ENCODE peak calls at places on chromosome 2, in nine cellular contexts. One of them, this sample, is unnamed.

GRCh38 chr2:177523781-177524180 is 131.2 kb downstream of the AGPS start:
- DNase-seq in ureter: no peak
- DNase-seq in stimulated activated CD4-positive, alpha-beta T cell treated with anti-CD3 and anti-CD28 coated beads, Interleukin-2, amount 100 ng/mL, for 48 hours: no peak
- DNase-seq in left ventricle myocardium inferior: no peak
- DNase-seq in non-pigmented ciliary epithelial cell: no peak
- DNase-seq in WERI-Rb-1: no peak
- DNase-seq in cortex of kidney: no peak
- DNase-seq in right atrium auricular region: no peak
- DNase-seq in type B pancreatic cell: no peak
- DNase-seq in this sample: no peak

GRCh38 chr2:42949125-42949524 is 156.7 kb upstream of the HAAO start:
- DNase-seq in ureter: no peak
- DNase-seq in stimulated activated CD4-positive, alpha-beta T cell treated with anti-CD3 and anti-CD28 coated beads, Interleukin-2, amount 100 ng/mL, for 48 hours: no peak
- DNase-seq in left ventricle myocardium inferior: no peak
- DNase-seq in non-pigmented ciliary epithelial cell: no peak
- DNase-seq in WERI-Rb-1: no peak
- DNase-seq in cortex of kidney: no peak
- DNase-seq in right atrium auricular region: no peak
- DNase-seq in type B pancreatic cell: no peak
- DNase-seq in this sample: no peak

GRCh38 chr2:69242651-69243051 is 144.4 kb downstream of the GFPT1 start:
- DNase-seq in ureter: peak
- DNase-seq in stimulated activated CD4-positive, alpha-beta T cell treated with anti-CD3 and anti-CD28 coated beads, Interleukin-2, amount 100 ng/mL, for 48 hours: no peak
- DNase-seq in left ventricle myocardium inferior: no peak
- DNase-seq in non-pigmented ciliary epithelial cell: no peak
- DNase-seq in WERI-Rb-1: peak
- DNase-seq in cortex of kidney: no peak
- DNase-seq in right atrium auricular region: no peak
- DNase-seq in type B pancreatic cell: no peak
- DNase-seq in this sample: no peak

GRCh38 chr2:127415593-127416485 is 2.4 kb upstream of the PROC start:
- DNase-seq in ureter: peak
- DNase-seq in stimulated activated CD4-positive, alpha-beta T cell treated with anti-CD3 and anti-CD28 coated beads, Interleukin-2, amount 100 ng/mL, for 48 hours: peak
- DNase-seq in left ventricle myocardium inferior: peak
- DNase-seq in non-pigmented ciliary epithelial cell: no peak
- DNase-seq in WERI-Rb-1: peak
- DNase-seq in cortex of kidney: no peak
- DNase-seq in right atrium auricular region: no peak
- DNase-seq in type B pancreatic cell: no peak
- DNase-seq in this sample: no peak

GRCh38 chr2:26957041-26957440 is 13.4 kb upstream of the MAPRE3 start:
- DNase-seq in ureter: no peak
- DNase-seq in stimulated activated CD4-positive, alpha-beta T cell treated with anti-CD3 and anti-CD28 coated beads, Interleukin-2, amount 100 ng/mL, for 48 hours: no peak
- DNase-seq in left ventricle myocardium inferior: no peak
- DNase-seq in non-pigmented ciliary epithelial cell: no peak
- DNase-seq in WERI-Rb-1: no peak
- DNase-seq in cortex of kidney: no peak
- DNase-seq in right atrium auricular region: no peak
- DNase-seq in type B pancreatic cell: no peak
- DNase-seq in this sample: no peak

GRCh38 chr2:207772081-207772843 is 2.6 kb upstream of the FZD5 start:
- DNase-seq in ureter: no peak
- DNase-seq in stimulated activated CD4-positive, alpha-beta T cell treated with anti-CD3 and anti-CD28 coated beads, Interleukin-2, amount 100 ng/mL, for 48 hours: peak
- DNase-seq in left ventricle myocardium inferior: no peak
- DNase-seq in non-pigmented ciliary epithelial cell: no peak
- DNase-seq in WERI-Rb-1: no peak
- DNase-seq in cortex of kidney: no peak
- DNase-seq in right atrium auricular region: no peak
- DNase-seq in type B pancreatic cell: no peak
- DNase-seq in this sample: no peak

GRCh38 chr2:232891621-232892071 is 21.6 kb downstream of the SNORC start:
- DNase-seq in ureter: no peak
- DNase-seq in stimulated activated CD4-positive, alpha-beta T cell treated with anti-CD3 and anti-CD28 coated beads, Interleukin-2, amount 100 ng/mL, for 48 hours: no peak
- DNase-seq in left ventricle myocardium inferior: no peak
- DNase-seq in non-pigmented ciliary epithelial cell: peak
- DNase-seq in WERI-Rb-1: no peak
- DNase-seq in cortex of kidney: no peak
- DNase-seq in right atrium auricular region: no peak
- DNase-seq in type B pancreatic cell: peak
- DNase-seq in this sample: no peak

GRCh38 chr2:71976685-71977084 is 171.0 kb downstream of the CYP26B1 start:
- DNase-seq in ureter: no peak
- DNase-seq in stimulated activated CD4-positive, alpha-beta T cell treated with anti-CD3 and anti-CD28 coated beads, Interleukin-2, amount 100 ng/mL, for 48 hours: no peak
- DNase-seq in left ventricle myocardium inferior: no peak
- DNase-seq in non-pigmented ciliary epithelial cell: no peak
- DNase-seq in WERI-Rb-1: no peak
- DNase-seq in cortex of kidney: no peak
- DNase-seq in right atrium auricular region: no peak
- DNase-seq in type B pancreatic cell: no peak
- DNase-seq in this sample: no peak

GRCh38 chr2:29209551-29209950 is 94.3 kb downstream of the CLIP4 start:
- DNase-seq in ureter: no peak
- DNase-seq in stimulated activated CD4-positive, alpha-beta T cell treated with anti-CD3 and anti-CD28 coated beads, Interleukin-2, amount 100 ng/mL, for 48 hours: no peak
- DNase-seq in left ventricle myocardium inferior: no peak
- DNase-seq in non-pigmented ciliary epithelial cell: no peak
- DNase-seq in WERI-Rb-1: no peak
- DNase-seq in cortex of kidney: no peak
- DNase-seq in right atrium auricular region: no peak
- DNase-seq in type B pancreatic cell: no peak
- DNase-seq in this sample: no peak

GRCh38 chr2:63060079-63060482 is 9.5 kb downstream of the OTX1 start:
- DNase-seq in ureter: no peak
- DNase-seq in stimulated activated CD4-positive, alpha-beta T cell treated with anti-CD3 and anti-CD28 coated beads, Interleukin-2, amount 100 ng/mL, for 48 hours: no peak
- DNase-seq in left ventricle myocardium inferior: no peak
- DNase-seq in non-pigmented ciliary epithelial cell: no peak
- DNase-seq in WERI-Rb-1: no peak
- DNase-seq in cortex of kidney: no peak
- DNase-seq in right atrium auricular region: no peak
- DNase-seq in type B pancreatic cell: no peak
- DNase-seq in this sample: no peak

GRCh38 chr2:203934006-203934632 is 2.4 kb upstream of the ICOS start:
- DNase-seq in ureter: no peak
- DNase-seq in stimulated activated CD4-positive, alpha-beta T cell treated with anti-CD3 and anti-CD28 coated beads, Interleukin-2, amount 100 ng/mL, for 48 hours: no peak
- DNase-seq in left ventricle myocardium inferior: no peak
- DNase-seq in non-pigmented ciliary epithelial cell: no peak
- DNase-seq in WERI-Rb-1: no peak
- DNase-seq in cortex of kidney: no peak
- DNase-seq in right atrium auricular region: no peak
- DNase-seq in type B pancreatic cell: no peak
- DNase-seq in this sample: no peak

GRCh38 chr2:113203217-113203530 is 29.4 kb downstream of the PSD4 start:
- DNase-seq in ureter: no peak
- DNase-seq in stimulated activated CD4-positive, alpha-beta T cell treated with anti-CD3 and anti-CD28 coated beads, Interleukin-2, amount 100 ng/mL, for 48 hours: no peak
- DNase-seq in left ventricle myocardium inferior: no peak
- DNase-seq in non-pigmented ciliary epithelial cell: no peak
- DNase-seq in WERI-Rb-1: no peak
- DNase-seq in cortex of kidney: no peak
- DNase-seq in right atrium auricular region: no peak
- DNase-seq in type B pancreatic cell: no peak
- DNase-seq in this sample: no peak

GRCh38 chr2:26530141-26530540 is 52.2 kb upstream of the OTOF start:
- DNase-seq in ureter: no peak
- DNase-seq in stimulated activated CD4-positive, alpha-beta T cell treated with anti-CD3 and anti-CD28 coated beads, Interleukin-2, amount 100 ng/mL, for 48 hours: no peak
- DNase-seq in left ventricle myocardium inferior: no peak
- DNase-seq in non-pigmented ciliary epithelial cell: no peak
- DNase-seq in WERI-Rb-1: no peak
- DNase-seq in cortex of kidney: no peak
- DNase-seq in right atrium auricular region: no peak
- DNase-seq in type B pancreatic cell: no peak
- DNase-seq in this sample: no peak

GRCh38 chr2:197011777-197012641 is 85.5 kb upstream of the PGAP1 start:
- DNase-seq in ureter: no peak
- DNase-seq in stimulated activated CD4-positive, alpha-beta T cell treated with anti-CD3 and anti-CD28 coated beads, Interleukin-2, amount 100 ng/mL, for 48 hours: no peak
- DNase-seq in left ventricle myocardium inferior: no peak
- DNase-seq in non-pigmented ciliary epithelial cell: no peak
- DNase-seq in WERI-Rb-1: peak
- DNase-seq in cortex of kidney: no peak
- DNase-seq in right atrium auricular region: no peak
- DNase-seq in type B pancreatic cell: no peak
- DNase-seq in this sample: no peak

GRCh38 chr2:65070172-65070830 is 14.1 kb downstream of the CEP68 start:
- DNase-seq in ureter: no peak
- DNase-seq in stimulated activated CD4-positive, alpha-beta T cell treated with anti-CD3 and anti-CD28 coated beads, Interleukin-2, amount 100 ng/mL, for 48 hours: no peak
- DNase-seq in left ventricle myocardium inferior: no peak
- DNase-seq in non-pigmented ciliary epithelial cell: no peak
- DNase-seq in WERI-Rb-1: no peak
- DNase-seq in cortex of kidney: no peak
- DNase-seq in right atrium auricular region: no peak
- DNase-seq in type B pancreatic cell: no peak
- DNase-seq in this sample: no peak